ENCODE peak calls at places on chromosomes 16 and 17, in nine cellular contexts. B is skeletal muscle cell; D is stimulated activated CD4-positive, alpha-beta T cell treated with anti-CD3 and anti-CD28 coated beads, Interleukin-1b, Interleukin-23, amount 100 ng/mL, for 1 hour; G is breast epithelium; N is AG08395; T is NCI-H146; Q is WERI-Rb-1; C is dorsolateral prefrontal cortex; R is NCI-H2171 treated with DMSO at 0.1 percent for 48 hours. H is an unnamed sample.

GRCh38 chr16:67641779-67642708 is 2.9 kb upstream of the CARMIL2 start:
- DNase-seq in B (no peak), D (no peak), G (peak), N (peak), T (no peak), Q (no peak), C (peak), R (no peak), H (peak)

GRCh38 chr16:49546735-49547134 is 173.1 kb downstream of the C16orf78 start:
- DNase-seq in B (no peak), D (no peak), G (no peak), N (no peak), T (no peak), Q (no peak), C (no peak), R (no peak), H (no peak)

GRCh38 chr16:87874639-87875472 is 5.5 kb upstream of the SLC7A5 start:
- DNase-seq in B (no peak), D (peak), G (no peak), N (no peak), T (no peak), Q (no peak), C (no peak), R (no peak), H (no peak)

GRCh38 chr16:85698459-85699223 is 9.9 kb upstream of the GINS2 start:
- DNase-seq in B (no peak), D (no peak), G (no peak), N (no peak), T (no peak), Q (no peak), C (no peak), R (no peak), H (no peak)

GRCh38 chr17:69448431-69449102 is 34.1 kb downstream of the MAP2K6 start:
- DNase-seq in B (no peak), D (no peak), G (peak), N (no peak), T (peak), Q (no peak), C (peak), R (no peak), H (peak)

GRCh38 chr16:54647731-54648221 is 282.9 kb upstream of the IRX5 start:
- DNase-seq in B (peak), D (no peak), G (peak), N (no peak), T (no peak), Q (no peak), C (no peak), R (no peak), H (no peak)

GRCh38 chr16:27775254-27775653 is 225.3 kb downstream of the KATNIP start:
- DNase-seq in B (no peak), D (no peak), G (no peak), N (no peak), T (no peak), Q (no peak), C (no peak), R (no peak), H (no peak)

GRCh38 chr17:50051606-50052005 is 4.3 kb upstream of the ITGA3 start:
- DNase-seq in B (no peak), D (no peak), G (no peak), N (no peak), T (no peak), Q (no peak), C (no peak), R (no peak), H (no peak)

GRCh38 chr17:4872786-4873185 is 26.6 kb upstream of the C17orf107 start:
- DNase-seq in B (no peak), D (no peak), G (no peak), N (no peak), T (no peak), Q (no peak), C (no peak), R (no peak), H (no peak)

GRCh38 chr16:55663770-55664677 is 8.2 kb downstream of the SLC6A2 start:
- DNase-seq in B (no peak), D (no peak), G (no peak), N (no peak), T (no peak), Q (no peak), C (no peak), R (no peak), H (no peak)

GRCh38 chr17:57552114-57552601 is 192.9 kb downstream of the CCDC182 start:
- DNase-seq in B (no peak), D (no peak), G (no peak), N (peak), T (no peak), Q (peak), C (peak), R (peak), H (peak)

GRCh38 chr17:47694818-47695663 is 1.1 kb downstream of the TBKBP1 start:
- DNase-seq in B (no peak), D (no peak), G (peak), N (peak), T (no peak), Q (peak), C (peak), R (no peak), H (peak)

GRCh38 chr17:82441686-82442487 is 8.7 kb downstream of the CYBC1 start:
- DNase-seq in B (no peak), D (no peak), G (no peak), N (no peak), T (no peak), Q (no peak), C (no peak), R (peak), H (no peak)

GRCh38 chr17:80482555-80483308 is 6.3 kb upstream of the NPTX1 start:
- DNase-seq in B (no peak), D (no peak), G (no peak), N (no peak), T (no peak), Q (no peak), C (no peak), R (no peak), H (no peak)

GRCh38 chr16:27779719-27780161 is 229.8 kb downstream of the KATNIP start:
- DNase-seq in B (no peak), D (no peak), G (peak), N (peak), T (no peak), Q (no peak), C (peak), R (no peak), H (peak)

GRCh38 chr17:4951486-4951885 is 567 bp downstream of the ENO3 start:
- DNase-seq in B (no peak), D (no peak), G (no peak), N (no peak), T (no peak), Q (peak), C (no peak), R (no peak), H (no peak)

GRCh38 chr16:2952679-2953078 is 11.4 kb upstream of the KREMEN2 start:
- DNase-seq in B (no peak), D (no peak), G (no peak), N (no peak), T (peak), Q (no peak), C (no peak), R (peak), H (no peak)

GRCh38 chr17:38730526-38731379 is 612 bp downstream of the CISD3 start:
- DNase-seq in B (no peak), D (no peak), G (no peak), N (peak), T (peak), Q (peak), C (no peak), R (peak), H (peak)

GRCh38 chr16:66660422-66661209 is 35.9 kb downstream of the CMTM4 start:
- DNase-seq in B (peak), D (no peak), G (peak), N (peak), T (peak), Q (peak), C (peak), R (peak), H (peak)

GRCh38 chr17:40063034-40063765 is 435 bp downstream of the THRA start:
- DNase-seq in B (no peak), D (no peak), G (no peak), N (no peak), T (peak), Q (peak), C (no peak), R (peak), H (peak)

GRCh38 chr17:51768706-51769105 is 389.8 kb downstream of the CA10 start:
- DNase-seq in B (no peak), D (no peak), G (no peak), N (no peak), T (no peak), Q (no peak), C (no peak), R (no peak), H (no peak)

GRCh38 chr16:85557976-85558589 is 55.0 kb upstream of the GSE1 start:
- DNase-seq in B (no peak), D (no peak), G (peak), N (no peak), T (peak), Q (peak), C (no peak), R (peak), H (no peak)

GRCh38 chr17:74920306-74920620 is 2.8 kb downstream of the USH1G start:
- DNase-seq in B (no peak), D (no peak), G (no peak), N (no peak), T (no peak), Q (no peak), C (no peak), R (no peak), H (no peak)

GRCh38 chr17:40554646-40555295 is 10.5 kb downstream of the CCR7 start:
- DNase-seq in B (no peak), D (no peak), G (peak), N (no peak), T (no peak), Q (peak), C (no peak), R (no peak), H (no peak)

GRCh38 chr17:61414936-61415251 is 15.3 kb downstream of the TBX2 start:
- DNase-seq in B (no peak), D (no peak), G (no peak), N (no peak), T (no peak), Q (no peak), C (no peak), R (no peak), H (no peak)

GRCh38 chr17:56795510-56795909 is 38.2 kb downstream of the C17orf67 start:
- DNase-seq in B (no peak), D (no peak), G (no peak), N (no peak), T (no peak), Q (no peak), C (no peak), R (no peak), H (no peak)

GRCh38 chr17:19876524-19877161 is 8.9 kb upstream of the ULK2 start:
- DNase-seq in B (no peak), D (no peak), G (no peak), N (no peak), T (no peak), Q (no peak), C (peak), R (no peak), H (peak)

GRCh38 chr16:75286996-75287395 is 35.6 kb upstream of the BCAR1 start:
- DNase-seq in B (no peak), D (no peak), G (no peak), N (no peak), T (no peak), Q (peak), C (no peak), R (peak), H (no peak)